ENCODE peak calls at places on chromosomes 13 and 19, in eight cellular contexts. S is CD8-positive, alpha-beta T cell; D is psoas muscle; V is uterus; J is stimulated activated CD4-positive, alpha-beta T cell treated with anti-CD3 and anti-CD28 coated beads, Interleukin-4, amount 100 ng/mL, for 1 hour; L is stomach; G is naive thymus-derived CD8-positive, alpha-beta T cell; P is AML-193. C is an unnamed sample.
A peak's percentile ranks its signal among the peaks of the same experiment; 100 is the strongest.

GRCh38 chr13:46058268-46058667 is 5.7 kb upstream of the ZC3H13 start:
- DNase-seq in V (no peak), P (no peak), L (no peak), S (no peak), D (no peak), G (no peak), J (no peak), C (no peak)

GRCh38 chr19:41705393-41706174 is 2.8 kb upstream of the CEACAM5 start:
- DNase-seq in P (no peak), V (no peak), J (peak; percentile 44), G (peak; percentile 18), L (no peak), D (no peak), S (no peak), C (no peak)

GRCh38 chr19:7628589-7629311 is 595 bp downstream of the XAB2 start:
- DNase-seq in V (no peak), G (no peak), D (no peak), S (no peak), P (no peak), J (no peak), L (no peak), C (no peak)

GRCh38 chr13:102905905-102906304 is 60.1 kb downstream of the ERCC5 start:
- DNase-seq in P (no peak), S (no peak), L (no peak), J (no peak), V (no peak), G (no peak), D (no peak), C (no peak)

GRCh38 chr13:97879646-97880297 is 73.7 kb upstream of the IPO5 start:
- DNase-seq in D (no peak), V (no peak), L (no peak), G (no peak), J (no peak), P (no peak), S (no peak), C (no peak)

GRCh38 chr19:19185853-19186728 is 5.9 kb downstream of the BORCS8 start:
- DNase-seq in G (peak; percentile 60), S (peak; percentile 16), J (peak; percentile 56), D (no peak), V (no peak), P (peak; percentile 41), L (peak; percentile 37), C (peak; percentile 37)

GRCh38 chr19:3604987-3605343 is 1.7 kb downstream of the TBXA2R start:
- DNase-seq in J (no peak), V (no peak), L (no peak), G (peak; percentile 61), S (no peak), P (no peak), D (no peak), C (peak; percentile 4)

GRCh38 chr19:17259934-17260333 is 4.6 kb downstream of the USHBP1 start:
- DNase-seq in J (no peak), P (no peak), L (no peak), S (no peak), V (no peak), G (no peak), D (no peak), C (no peak)

GRCh38 chr19:58554494-58555368 is at the start of gene CHMP2A:
- DNase-seq in D (peak; percentile 99), P (no peak), G (peak; percentile 95), V (peak; percentile 99), L (peak; percentile 99), J (peak; percentile 98), S (peak; percentile 95), C (peak; percentile 96)

GRCh38 chr13:32354040-32354439 is 38.7 kb downstream of the BRCA2 start:
- DNase-seq in D (no peak), G (no peak), J (no peak), P (no peak), S (no peak), V (no peak), L (no peak), C (no peak)

GRCh38 chr13:75687145-75687763 is 51.1 kb downstream of the LMO7 start:
- DNase-seq in S (no peak), P (peak; percentile 55), G (no peak), D (no peak), J (no peak), L (no peak), V (no peak), C (no peak)

GRCh38 chr19:13181747-13182388 is 31.7 kb downstream of the IER2 start:
- DNase-seq in L (peak; percentile 76), V (peak; percentile 64), P (no peak), G (peak; percentile 58), D (peak; percentile 54), S (no peak), J (peak; percentile 29), C (no peak)

GRCh38 chr19:33052352-33052972 is 12.2 kb downstream of the RHPN2 start:
- DNase-seq in L (peak; percentile 37), D (no peak), G (no peak), S (no peak), P (no peak), V (peak; percentile 44), J (no peak), C (no peak)

GRCh38 chr19:57566396-57567256 is 7.0 kb upstream of the ZNF550 start:
- DNase-seq in V (no peak), J (no peak), D (no peak), G (no peak), L (no peak), S (no peak), P (peak; percentile 3), C (no peak)

GRCh38 chr19:28436320-28436719 is 776.6 kb downstream of the UQCRFS1 start:
- DNase-seq in J (no peak), G (no peak), L (no peak), S (no peak), P (no peak), D (no peak), V (no peak), C (no peak)

GRCh38 chr13:43933378-43933777 is 53.7 kb downstream of the LACC1 start:
- DNase-seq in V (no peak), G (no peak), J (no peak), S (no peak), D (no peak), P (no peak), L (no peak), C (no peak)

GRCh38 chr19:53328967-53329366 is 4.6 kb upstream of the ZNF845 start:
- DNase-seq in L (no peak), G (no peak), S (no peak), J (no peak), V (peak; percentile 70), P (no peak), D (peak; percentile 61), C (no peak)

C was measured in activated effector memory CD4-positive, alpha-beta T cell treated with Interleukin-2 at 50 U/mL for 16 hours.